ENCODE peak calls at places on chromosomes 12 and 14, in five cellular contexts. One of them, this sample, is unnamed.

GRCh38 chr12:98733667-98734350 is 88.7 kb downstream of the APAF1 start:
- DNase-seq in activated naive CD4-positive, alpha-beta T cell treated with anti-CD3 and anti-CD28 coated beads, Interleukin-2, amount 50 U/mL, for 72 hours: no peak
- DNase-seq in lower leg skin: no peak
- DNase-seq in ecto neural progenitor cell: no peak
- DNase-seq in amniotic stem cell: no peak
- DNase-seq in this sample: no peak

GRCh38 chr12:102958073-102958829 is 777 bp downstream of the ASCL1 start:
- DNase-seq in activated naive CD4-positive, alpha-beta T cell treated with anti-CD3 and anti-CD28 coated beads, Interleukin-2, amount 50 U/mL, for 72 hours: no peak
- DNase-seq in ecto neural progenitor cell: peak
- DNase-seq in lower leg skin: no peak
- DNase-seq in amniotic stem cell: no peak
- DNase-seq in this sample: no peak

GRCh38 chr12:109716512-109717389 is 3.1 kb downstream of the FAM222A start:
- DNase-seq in amniotic stem cell: no peak
- DNase-seq in lower leg skin: peak
- DNase-seq in ecto neural progenitor cell: peak
- DNase-seq in activated naive CD4-positive, alpha-beta T cell treated with anti-CD3 and anti-CD28 coated beads, Interleukin-2, amount 50 U/mL, for 72 hours: no peak
- DNase-seq in this sample: no peak

GRCh38 chr12:107514887-107515445 is 170.6 kb upstream of the PWP1 start:
- DNase-seq in ecto neural progenitor cell: peak
- DNase-seq in activated naive CD4-positive, alpha-beta T cell treated with anti-CD3 and anti-CD28 coated beads, Interleukin-2, amount 50 U/mL, for 72 hours: no peak
- DNase-seq in lower leg skin: peak
- DNase-seq in amniotic stem cell: no peak
- DNase-seq in this sample: no peak

GRCh38 chr12:52636189-52636588 is 15.8 kb downstream of the KRT2 start:
- DNase-seq in activated naive CD4-positive, alpha-beta T cell treated with anti-CD3 and anti-CD28 coated beads, Interleukin-2, amount 50 U/mL, for 72 hours: no peak
- DNase-seq in ecto neural progenitor cell: peak
- DNase-seq in amniotic stem cell: no peak
- DNase-seq in lower leg skin: no peak
- DNase-seq in this sample: no peak

GRCh38 chr12:45878630-45879255 is 111.6 kb downstream of the SCAF11 start:
- DNase-seq in amniotic stem cell: no peak
- DNase-seq in activated naive CD4-positive, alpha-beta T cell treated with anti-CD3 and anti-CD28 coated beads, Interleukin-2, amount 50 U/mL, for 72 hours: no peak
- DNase-seq in lower leg skin: no peak
- DNase-seq in ecto neural progenitor cell: no peak
- DNase-seq in this sample: no peak

GRCh38 chr14:52780893-52781292 is 10.5 kb downstream of the GNPNAT1 start:
- DNase-seq in ecto neural progenitor cell: no peak
- DNase-seq in activated naive CD4-positive, alpha-beta T cell treated with anti-CD3 and anti-CD28 coated beads, Interleukin-2, amount 50 U/mL, for 72 hours: no peak
- DNase-seq in lower leg skin: no peak
- DNase-seq in amniotic stem cell: no peak
- DNase-seq in this sample: no peak

GRCh38 chr12:93050026-93050747 is 121.1 kb upstream of the EEA1 start:
- DNase-seq in activated naive CD4-positive, alpha-beta T cell treated with anti-CD3 and anti-CD28 coated beads, Interleukin-2, amount 50 U/mL, for 72 hours: no peak
- DNase-seq in amniotic stem cell: peak
- DNase-seq in ecto neural progenitor cell: no peak
- DNase-seq in lower leg skin: no peak
- DNase-seq in this sample: no peak

GRCh38 chr14:54625158-54625557 is 58.2 kb downstream of the SAMD4A start:
- DNase-seq in ecto neural progenitor cell: no peak
- DNase-seq in activated naive CD4-positive, alpha-beta T cell treated with anti-CD3 and anti-CD28 coated beads, Interleukin-2, amount 50 U/mL, for 72 hours: no peak
- DNase-seq in lower leg skin: no peak
- DNase-seq in amniotic stem cell: no peak
- DNase-seq in this sample: peak

GRCh38 chr12:79000501-79000900 is 135.9 kb downstream of the SYT1 start:
- DNase-seq in amniotic stem cell: no peak
- DNase-seq in activated naive CD4-positive, alpha-beta T cell treated with anti-CD3 and anti-CD28 coated beads, Interleukin-2, amount 50 U/mL, for 72 hours: no peak
- DNase-seq in ecto neural progenitor cell: no peak
- DNase-seq in lower leg skin: no peak
- DNase-seq in this sample: no peak

GRCh38 chr12:50932787-50933280 is 19.5 kb upstream of the HIGD1C start:
- DNase-seq in amniotic stem cell: no peak
- DNase-seq in activated naive CD4-positive, alpha-beta T cell treated with anti-CD3 and anti-CD28 coated beads, Interleukin-2, amount 50 U/mL, for 72 hours: no peak
- DNase-seq in ecto neural progenitor cell: no peak
- DNase-seq in lower leg skin: no peak
- DNase-seq in this sample: no peak

GRCh38 chr12:6328945-6329692 is 12.8 kb downstream of the TNFRSF1A start:
- DNase-seq in amniotic stem cell: no peak
- DNase-seq in activated naive CD4-positive, alpha-beta T cell treated with anti-CD3 and anti-CD28 coated beads, Interleukin-2, amount 50 U/mL, for 72 hours: no peak
- DNase-seq in lower leg skin: no peak
- DNase-seq in ecto neural progenitor cell: peak
- DNase-seq in this sample: no peak

GRCh38 chr12:45577844-45578399 is 151.6 kb upstream of the ARID2 start:
- DNase-seq in lower leg skin: no peak
- DNase-seq in ecto neural progenitor cell: no peak
- DNase-seq in amniotic stem cell: no peak
- DNase-seq in activated naive CD4-positive, alpha-beta T cell treated with anti-CD3 and anti-CD28 coated beads, Interleukin-2, amount 50 U/mL, for 72 hours: no peak
- DNase-seq in this sample: no peak

GRCh38 chr12:116524311-116524710 is 34.9 kb upstream of the MAP1LC3B2 start:
- DNase-seq in lower leg skin: no peak
- DNase-seq in ecto neural progenitor cell: no peak
- DNase-seq in amniotic stem cell: no peak
- DNase-seq in activated naive CD4-positive, alpha-beta T cell treated with anti-CD3 and anti-CD28 coated beads, Interleukin-2, amount 50 U/mL, for 72 hours: no peak
- DNase-seq in this sample: no peak

GRCh38 chr14:22265319-22266140 is 323.5 kb downstream of the DAD1 start:
- DNase-seq in lower leg skin: no peak
- DNase-seq in amniotic stem cell: no peak
- DNase-seq in activated naive CD4-positive, alpha-beta T cell treated with anti-CD3 and anti-CD28 coated beads, Interleukin-2, amount 50 U/mL, for 72 hours: no peak
- DNase-seq in ecto neural progenitor cell: no peak
- DNase-seq in this sample: no peak

GRCh38 chr12:120224304-120225199 is 23.6 kb upstream of the RPLP0 start:
- DNase-seq in activated naive CD4-positive, alpha-beta T cell treated with anti-CD3 and anti-CD28 coated beads, Interleukin-2, amount 50 U/mL, for 72 hours: no peak
- DNase-seq in lower leg skin: no peak
- DNase-seq in ecto neural progenitor cell: no peak
- DNase-seq in amniotic stem cell: no peak
- DNase-seq in this sample: no peak

GRCh38 chr14:72457641-72458040 is 436.3 kb downstream of the DPF3 start:
- DNase-seq in activated naive CD4-positive, alpha-beta T cell treated with anti-CD3 and anti-CD28 coated beads, Interleukin-2, amount 50 U/mL, for 72 hours: no peak
- DNase-seq in lower leg skin: no peak
- DNase-seq in ecto neural progenitor cell: no peak
- DNase-seq in amniotic stem cell: no peak
- DNase-seq in this sample: peak

GRCh38 chr12:52169886-52170285 is 21.9 kb downstream of the KRT80 start:
- DNase-seq in activated naive CD4-positive, alpha-beta T cell treated with anti-CD3 and anti-CD28 coated beads, Interleukin-2, amount 50 U/mL, for 72 hours: no peak
- DNase-seq in lower leg skin: no peak
- DNase-seq in amniotic stem cell: no peak
- DNase-seq in ecto neural progenitor cell: no peak
- DNase-seq in this sample: no peak

GRCh38 chr12:4355150-4355842 is 24.2 kb downstream of the FGF23 start:
- DNase-seq in ecto neural progenitor cell: no peak
- DNase-seq in lower leg skin: no peak
- DNase-seq in amniotic stem cell: no peak
- DNase-seq in activated naive CD4-positive, alpha-beta T cell treated with anti-CD3 and anti-CD28 coated beads, Interleukin-2, amount 50 U/mL, for 72 hours: no peak
- DNase-seq in this sample: no peak

GRCh38 chr14:75905505-75905904 is 76.3 kb downstream of the TGFB3 start:
- DNase-seq in activated naive CD4-positive, alpha-beta T cell treated with anti-CD3 and anti-CD28 coated beads, Interleukin-2, amount 50 U/mL, for 72 hours: no peak
- DNase-seq in amniotic stem cell: no peak
- DNase-seq in ecto neural progenitor cell: no peak
- DNase-seq in lower leg skin: peak
- DNase-seq in this sample: no peak

GRCh38 chr12:42124764-42125371 is 19.8 kb downstream of the GXYLT1 start:
- DNase-seq in lower leg skin: no peak
- DNase-seq in activated naive CD4-positive, alpha-beta T cell treated with anti-CD3 and anti-CD28 coated beads, Interleukin-2, amount 50 U/mL, for 72 hours: no peak
- DNase-seq in ecto neural progenitor cell: no peak
- DNase-seq in amniotic stem cell: no peak
- DNase-seq in this sample: no peak

GRCh38 chr14:53740570-53740969 is 216.1 kb downstream of the BMP4 start:
- DNase-seq in lower leg skin: no peak
- DNase-seq in amniotic stem cell: no peak
- DNase-seq in activated naive CD4-positive, alpha-beta T cell treated with anti-CD3 and anti-CD28 coated beads, Interleukin-2, amount 50 U/mL, for 72 hours: no peak
- DNase-seq in ecto neural progenitor cell: no peak
- DNase-seq in this sample: no peak

GRCh38 chr12:110245278-110245868 is 35.7 kb upstream of the ATP2A2 start:
- DNase-seq in lower leg skin: no peak
- DNase-seq in activated naive CD4-positive, alpha-beta T cell treated with anti-CD3 and anti-CD28 coated beads, Interleukin-2, amount 50 U/mL, for 72 hours: no peak
- DNase-seq in ecto neural progenitor cell: no peak
- DNase-seq in amniotic stem cell: no peak
- DNase-seq in this sample: no peak

GRCh38 chr12:10016881-10017280 is 6.5 kb downstream of the CLEC12B start:
- DNase-seq in ecto neural progenitor cell: no peak
- DNase-seq in activated naive CD4-positive, alpha-beta T cell treated with anti-CD3 and anti-CD28 coated beads, Interleukin-2, amount 50 U/mL, for 72 hours: no peak
- DNase-seq in lower leg skin: no peak
- DNase-seq in amniotic stem cell: no peak
- DNase-seq in this sample: no peak

GRCh38 chr12:42552822-42553221 is 36.7 kb downstream of the PRICKLE1 start:
- DNase-seq in ecto neural progenitor cell: peak
- DNase-seq in lower leg skin: no peak
- DNase-seq in amniotic stem cell: no peak
- DNase-seq in activated naive CD4-positive, alpha-beta T cell treated with anti-CD3 and anti-CD28 coated beads, Interleukin-2, amount 50 U/mL, for 72 hours: no peak
- DNase-seq in this sample: no peak

GRCh38 chr14:104972301-104973211 is 5.6 kb downstream of the AHNAK2 start:
- DNase-seq in amniotic stem cell: no peak
- DNase-seq in lower leg skin: peak
- DNase-seq in ecto neural progenitor cell: no peak
- DNase-seq in activated naive CD4-positive, alpha-beta T cell treated with anti-CD3 and anti-CD28 coated beads, Interleukin-2, amount 50 U/mL, for 72 hours: no peak
- DNase-seq in this sample: no peak

GRCh38 chr12:38159591-38160317 is 156.8 kb upstream of the ALG10B start:
- DNase-seq in amniotic stem cell: no peak
- DNase-seq in ecto neural progenitor cell: peak
- DNase-seq in activated naive CD4-positive, alpha-beta T cell treated with anti-CD3 and anti-CD28 coated beads, Interleukin-2, amount 50 U/mL, for 72 hours: no peak
- DNase-seq in lower leg skin: no peak
- DNase-seq in this sample: no peak

GRCh38 chr14:91415794-91416743 is 1.6 kb downstream of the CCDC88C start:
- DNase-seq in activated naive CD4-positive, alpha-beta T cell treated with anti-CD3 and anti-CD28 coated beads, Interleukin-2, amount 50 U/mL, for 72 hours: peak
- DNase-seq in amniotic stem cell: no peak
- DNase-seq in lower leg skin: no peak
- DNase-seq in ecto neural progenitor cell: no peak
- DNase-seq in this sample: no peak

GRCh38 chr12:110465024-110465423 is 3.0 kb downstream of the GPN3 start:
- DNase-seq in activated naive CD4-positive, alpha-beta T cell treated with anti-CD3 and anti-CD28 coated beads, Interleukin-2, amount 50 U/mL, for 72 hours: no peak
- DNase-seq in ecto neural progenitor cell: no peak
- DNase-seq in lower leg skin: no peak
- DNase-seq in amniotic stem cell: no peak
- DNase-seq in this sample: no peak

GRCh38 chr12:75666126-75666979 is 154.9 kb upstream of the KRR1 start:
- DNase-seq in lower leg skin: no peak
- DNase-seq in activated naive CD4-positive, alpha-beta T cell treated with anti-CD3 and anti-CD28 coated beads, Interleukin-2, amount 50 U/mL, for 72 hours: no peak
- DNase-seq in ecto neural progenitor cell: peak
- DNase-seq in amniotic stem cell: no peak
- DNase-seq in this sample: no peak

GRCh38 chr12:54187075-54187474 is 1.7 kb downstream of the SMUG1 start:
- DNase-seq in activated naive CD4-positive, alpha-beta T cell treated with anti-CD3 and anti-CD28 coated beads, Interleukin-2, amount 50 U/mL, for 72 hours: no peak
- DNase-seq in lower leg skin: no peak
- DNase-seq in amniotic stem cell: no peak
- DNase-seq in ecto neural progenitor cell: no peak
- DNase-seq in this sample: no peak

GRCh38 chr14:60204104-60204842 is 39.1 kb upstream of the DHRS7 start:
- DNase-seq in ecto neural progenitor cell: no peak
- DNase-seq in lower leg skin: no peak
- DNase-seq in activated naive CD4-positive, alpha-beta T cell treated with anti-CD3 and anti-CD28 coated beads, Interleukin-2, amount 50 U/mL, for 72 hours: no peak
- DNase-seq in amniotic stem cell: no peak
- DNase-seq in this sample: no peak